ENCODE peak calls at places on chromosomes 1 and 21, in eight cellular contexts. W, Z, N, L, F, X, O and K are unnamed samples.

GRCh38 chr1:29709711-29710169 is 473.4 kb downstream of the PTPRU start:
- DNase-seq in Z (no peak), W (no peak), L (no peak), X (no peak), N (no peak), F (peak), O (no peak), K (no peak)

GRCh38 chr1:22670352-22670964 is 17.4 kb downstream of the C1QB start:
- DNase-seq in X (peak), N (no peak), O (no peak), L (no peak), Z (no peak), W (no peak), F (no peak), K (no peak)

GRCh38 chr1:61566177-61566576 is 158.8 kb downstream of the TM2D1 start:
- DNase-seq in W (no peak), X (no peak), N (no peak), L (no peak), Z (no peak), F (no peak), O (no peak), K (no peak)

GRCh38 chr1:65065535-65066378 is 82.2 kb upstream of the AK4 start:
- DNase-seq in O (peak), N (no peak), L (no peak), Z (no peak), F (no peak), X (peak), W (peak), K (peak)

GRCh38 chr1:41314781-41315481 is 46.3 kb upstream of the FOXO6 start:
- DNase-seq in W (no peak), X (peak), L (no peak), N (no peak), O (peak), Z (no peak), F (peak), K (peak)

GRCh38 chr1:8764301-8764937 is 53.0 kb downstream of the RERE start:
- DNase-seq in N (no peak), X (no peak), Z (no peak), W (no peak), O (no peak), L (no peak), F (peak), K (no peak)

GRCh38 chr1:155013632-155014031 is 11.0 kb downstream of the ZBTB7B start:
- DNase-seq in X (no peak), W (no peak), O (no peak), N (no peak), Z (no peak), F (no peak), L (no peak), K (peak)

GRCh38 chr1:156499194-156499702 is 1.3 kb downstream of the MEF2D start:
- DNase-seq in X (peak), N (no peak), L (no peak), F (no peak), W (no peak), O (peak), Z (peak), K (no peak)

GRCh38 chr21:34639882-34640788 is 25.2 kb upstream of the RCAN1 start:
- DNase-seq in W (no peak), Z (peak), L (no peak), N (no peak), O (no peak), F (no peak), X (no peak), K (peak)

GRCh38 chr1:241286486-241286885 is 70.5 kb downstream of the RGS7 start:
- DNase-seq in Z (no peak), N (no peak), L (no peak), O (no peak), F (no peak), X (no peak), W (no peak), K (no peak)

GRCh38 chr1:214416417-214417212 is 134.8 kb downstream of the PTPN14 start:
- DNase-seq in Z (peak), N (no peak), X (no peak), F (peak), W (no peak), O (no peak), L (no peak), K (no peak)

GRCh38 chr1:32989160-32989894 is 24.7 kb upstream of the RNF19B start:
- DNase-seq in O (no peak), F (peak), X (no peak), L (no peak), Z (peak), N (peak), W (peak), K (no peak)

GRCh38 chr1:43936470-43937151 is 3.0 kb downstream of the ARTN start:
- DNase-seq in F (peak), N (no peak), L (no peak), W (no peak), Z (no peak), O (peak), X (peak), K (peak)

GRCh38 chr1:218925777-218926176 is 247.9 kb upstream of the LYPLAL1 start:
- DNase-seq in N (no peak), W (no peak), O (no peak), L (no peak), F (no peak), X (no peak), Z (no peak), K (no peak)

GRCh38 chr1:24047101-24047459 is 64.9 kb downstream of the MYOM3 start:
- DNase-seq in W (no peak), O (peak), Z (no peak), F (peak), N (peak), X (no peak), L (no peak), K (peak)

GRCh38 chr1:202959276-202959620 is 1.1 kb upstream of the ADIPOR1 start:
- DNase-seq in W (peak), Z (peak), N (peak), F (peak), O (no peak), L (no peak), X (no peak), K (peak)